ENCODE peak calls at places on chromosomes 6 and 20, in nine cellular contexts. One of them, this sample, is unnamed.
A peak's percentile ranks its signal among the peaks of the same experiment; 100 is the strongest.

GRCh38 chr6:136549359-136550044 is 720 bp downstream of the MAP7 start:
- DNase-seq in naive thymus-derived CD4-positive, alpha-beta T cell: no peak
- DNase-seq in amygdala: peak; percentile 25
- DNase-seq in hypothalamus: no peak
- DNase-seq in stimulated activated CD8-positive, alpha-beta memory T cell treated with anti-CD3 and anti-CD28 coated beads, Interleukin-2, amount 100 ng/mL, for 1 hour: no peak
- DNase-seq in mammary epithelial cell: peak; percentile 34
- DNase-seq in HT1080: no peak
- DNase-seq in A172: no peak
- DNase-seq in occipital lobe: no peak
- DNase-seq in this sample: no peak

GRCh38 chr6:73388800-73389512 is 5.7 kb upstream of the DDX43 start:
- DNase-seq in hypothalamus: no peak
- DNase-seq in stimulated activated CD8-positive, alpha-beta memory T cell treated with anti-CD3 and anti-CD28 coated beads, Interleukin-2, amount 100 ng/mL, for 1 hour: peak; percentile 15
- DNase-seq in amygdala: no peak
- DNase-seq in naive thymus-derived CD4-positive, alpha-beta T cell: peak; percentile 16
- DNase-seq in mammary epithelial cell: peak; percentile 63
- DNase-seq in HT1080: peak; percentile 44
- DNase-seq in occipital lobe: no peak
- DNase-seq in A172: peak; percentile 59
- DNase-seq in this sample: peak; percentile 63

GRCh38 chr20:46954490-46955038 is 59.9 kb downstream of the EYA2 start:
- DNase-seq in HT1080: peak; percentile 80
- DNase-seq in occipital lobe: no peak
- DNase-seq in amygdala: no peak
- DNase-seq in mammary epithelial cell: peak; percentile 92
- DNase-seq in stimulated activated CD8-positive, alpha-beta memory T cell treated with anti-CD3 and anti-CD28 coated beads, Interleukin-2, amount 100 ng/mL, for 1 hour: no peak
- DNase-seq in naive thymus-derived CD4-positive, alpha-beta T cell: no peak
- DNase-seq in hypothalamus: no peak
- DNase-seq in A172: peak; percentile 94
- DNase-seq in this sample: peak; percentile 64

GRCh38 chr6:54981647-54982046 is 135.1 kb downstream of the FAM83B start:
- DNase-seq in occipital lobe: no peak
- DNase-seq in hypothalamus: no peak
- DNase-seq in amygdala: no peak
- DNase-seq in mammary epithelial cell: no peak
- DNase-seq in HT1080: no peak
- DNase-seq in A172: no peak
- DNase-seq in naive thymus-derived CD4-positive, alpha-beta T cell: no peak
- DNase-seq in stimulated activated CD8-positive, alpha-beta memory T cell treated with anti-CD3 and anti-CD28 coated beads, Interleukin-2, amount 100 ng/mL, for 1 hour: no peak
- DNase-seq in this sample: no peak

GRCh38 chr20:32885201-32885600 is 26.5 kb downstream of the EFCAB8 start:
- DNase-seq in HT1080: no peak
- DNase-seq in A172: no peak
- DNase-seq in stimulated activated CD8-positive, alpha-beta memory T cell treated with anti-CD3 and anti-CD28 coated beads, Interleukin-2, amount 100 ng/mL, for 1 hour: no peak
- DNase-seq in occipital lobe: no peak
- DNase-seq in amygdala: no peak
- DNase-seq in mammary epithelial cell: no peak
- DNase-seq in hypothalamus: no peak
- DNase-seq in naive thymus-derived CD4-positive, alpha-beta T cell: no peak
- DNase-seq in this sample: no peak

GRCh38 chr6:161035981-161036263 is 44.4 kb downstream of the MAP3K4 start:
- DNase-seq in amygdala: no peak
- DNase-seq in hypothalamus: no peak
- DNase-seq in HT1080: no peak
- DNase-seq in stimulated activated CD8-positive, alpha-beta memory T cell treated with anti-CD3 and anti-CD28 coated beads, Interleukin-2, amount 100 ng/mL, for 1 hour: no peak
- DNase-seq in occipital lobe: no peak
- DNase-seq in naive thymus-derived CD4-positive, alpha-beta T cell: no peak
- DNase-seq in A172: no peak
- DNase-seq in mammary epithelial cell: no peak
- DNase-seq in this sample: no peak

GRCh38 chr6:44635486-44635885 is 248.0 kb downstream of the CDC5L start:
- DNase-seq in stimulated activated CD8-positive, alpha-beta memory T cell treated with anti-CD3 and anti-CD28 coated beads, Interleukin-2, amount 100 ng/mL, for 1 hour: no peak
- DNase-seq in amygdala: no peak
- DNase-seq in occipital lobe: no peak
- DNase-seq in mammary epithelial cell: no peak
- DNase-seq in A172: no peak
- DNase-seq in hypothalamus: no peak
- DNase-seq in HT1080: no peak
- DNase-seq in naive thymus-derived CD4-positive, alpha-beta T cell: no peak
- DNase-seq in this sample: no peak

GRCh38 chr6:124869412-124869811 is 92.8 kb upstream of the RNF217 start:
- DNase-seq in occipital lobe: no peak
- DNase-seq in hypothalamus: no peak
- DNase-seq in mammary epithelial cell: peak; percentile 39
- DNase-seq in stimulated activated CD8-positive, alpha-beta memory T cell treated with anti-CD3 and anti-CD28 coated beads, Interleukin-2, amount 100 ng/mL, for 1 hour: no peak
- DNase-seq in A172: no peak
- DNase-seq in naive thymus-derived CD4-positive, alpha-beta T cell: no peak
- DNase-seq in HT1080: no peak
- DNase-seq in amygdala: no peak
- DNase-seq in this sample: no peak

GRCh38 chr6:27651371-27651732 is 178.4 kb upstream of the ZNF184 start:
- DNase-seq in stimulated activated CD8-positive, alpha-beta memory T cell treated with anti-CD3 and anti-CD28 coated beads, Interleukin-2, amount 100 ng/mL, for 1 hour: no peak
- DNase-seq in hypothalamus: no peak
- DNase-seq in HT1080: no peak
- DNase-seq in mammary epithelial cell: peak; percentile 38
- DNase-seq in A172: peak; percentile 22
- DNase-seq in occipital lobe: no peak
- DNase-seq in naive thymus-derived CD4-positive, alpha-beta T cell: no peak
- DNase-seq in amygdala: no peak
- DNase-seq in this sample: no peak

GRCh38 chr20:3238616-3239025 is 369 bp downstream of the SLC4A11 start:
- DNase-seq in occipital lobe: no peak
- DNase-seq in stimulated activated CD8-positive, alpha-beta memory T cell treated with anti-CD3 and anti-CD28 coated beads, Interleukin-2, amount 100 ng/mL, for 1 hour: no peak
- DNase-seq in HT1080: no peak
- DNase-seq in naive thymus-derived CD4-positive, alpha-beta T cell: no peak
- DNase-seq in mammary epithelial cell: peak; percentile 67
- DNase-seq in amygdala: no peak
- DNase-seq in hypothalamus: no peak
- DNase-seq in A172: no peak
- DNase-seq in this sample: no peak

GRCh38 chr20:32327087-32327681 is 30.9 kb upstream of the ASXL1 start:
- DNase-seq in amygdala: no peak
- DNase-seq in mammary epithelial cell: no peak
- DNase-seq in HT1080: no peak
- DNase-seq in hypothalamus: no peak
- DNase-seq in occipital lobe: no peak
- DNase-seq in A172: peak; percentile 48
- DNase-seq in stimulated activated CD8-positive, alpha-beta memory T cell treated with anti-CD3 and anti-CD28 coated beads, Interleukin-2, amount 100 ng/mL, for 1 hour: no peak
- DNase-seq in naive thymus-derived CD4-positive, alpha-beta T cell: no peak
- DNase-seq in this sample: no peak

GRCh38 chr6:136435096-136435495 is 115.1 kb downstream of the MAP7 start:
- DNase-seq in occipital lobe: no peak
- DNase-seq in mammary epithelial cell: no peak
- DNase-seq in HT1080: no peak
- DNase-seq in A172: no peak
- DNase-seq in hypothalamus: no peak
- DNase-seq in stimulated activated CD8-positive, alpha-beta memory T cell treated with anti-CD3 and anti-CD28 coated beads, Interleukin-2, amount 100 ng/mL, for 1 hour: no peak
- DNase-seq in amygdala: no peak
- DNase-seq in naive thymus-derived CD4-positive, alpha-beta T cell: no peak
- DNase-seq in this sample: no peak

GRCh38 chr6:36563237-36563927 is 16.1 kb upstream of the STK38 start:
- DNase-seq in amygdala: no peak
- DNase-seq in stimulated activated CD8-positive, alpha-beta memory T cell treated with anti-CD3 and anti-CD28 coated beads, Interleukin-2, amount 100 ng/mL, for 1 hour: no peak
- DNase-seq in A172: no peak
- DNase-seq in occipital lobe: no peak
- DNase-seq in naive thymus-derived CD4-positive, alpha-beta T cell: no peak
- DNase-seq in HT1080: no peak
- DNase-seq in mammary epithelial cell: no peak
- DNase-seq in hypothalamus: no peak
- DNase-seq in this sample: no peak